ENCODE peak calls at places on chromosomes 2 and 18, in four cellular contexts. C is neuronal stem cell, H is H1, J is trophoblast cell. R is an unnamed sample.

GRCh38 chr18:28407681-28408080 is 230.8 kb upstream of the CDH2 start:
- DNase-seq in C (no peak), J (no peak), H (no peak), R (no peak)

GRCh38 chr2:199764273-199764800 is 86.7 kb downstream of the FTCDNL1 start:
- DNase-seq in H (no peak), C (no peak), J (peak), R (no peak)

GRCh38 chr2:109335586-109336266 is 206.7 kb downstream of the SH3RF3 start:
- DNase-seq in H (no peak), J (no peak), C (no peak), R (peak)

GRCh38 chr2:229572434-229573338 is 141.7 kb downstream of the DNER start:
- DNase-seq in H (no peak), C (no peak), J (peak), R (no peak)

GRCh38 chr2:217101972-217102371 is 242.1 kb upstream of the TNP1 start:
- DNase-seq in C (no peak), J (no peak), H (no peak), R (no peak)

GRCh38 chr2:12227941-12228608 is 481.6 kb downstream of the LPIN1 start:
- DNase-seq in J (peak), H (no peak), C (no peak), R (peak)

GRCh38 chr2:33184026-33184425 is 237.3 kb downstream of the LTBP1 start:
- DNase-seq in J (no peak), C (no peak), H (no peak), R (no peak)

GRCh38 chr2:186695081-186695756 is 1.4 kb downstream of the FAM171B start:
- DNase-seq in H (no peak), C (no peak), J (no peak), R (peak)

GRCh38 chr18:48931680-48932461 is 18.9 kb downstream of the SMAD7 start:
- DNase-seq in H (no peak), J (no peak), C (no peak), R (no peak)

GRCh38 chr2:109330056-109330455 is 201.1 kb downstream of the SH3RF3 start:
- DNase-seq in J (no peak), H (no peak), C (no peak), R (peak)

GRCh38 chr2:65343381-65343780 is 89.0 kb downstream of the SPRED2 start:
- DNase-seq in H (no peak), J (no peak), C (no peak), R (no peak)

GRCh38 chr2:20593072-20594034 is 57.5 kb downstream of the HS1BP3 start:
- DNase-seq in H (no peak), C (no peak), J (peak), R (peak)

GRCh38 chr2:27306657-27307544 is 1.3 kb downstream of the UCN start:
- DNase-seq in J (no peak), H (peak), C (no peak), R (no peak)

GRCh38 chr2:23712756-23713151 is 214.2 kb downstream of the ATAD2B start:
- DNase-seq in J (no peak), C (no peak), H (peak), R (no peak)

GRCh38 chr2:12073217-12073852 is 326.9 kb downstream of the LPIN1 start:
- DNase-seq in C (no peak), J (no peak), H (no peak), R (no peak)

GRCh38 chr2:24852431-24853020 is 59.3 kb downstream of the CENPO start:
- DNase-seq in H (no peak), C (no peak), J (no peak), R (no peak)

GRCh38 chr2:142880275-142880674 is 2.8 kb downstream of the KYNU start:
- DNase-seq in H (no peak), J (peak), C (no peak), R (peak)

GRCh38 chr2:10426726-10427567 is 21.2 kb downstream of the ODC1 start:
- DNase-seq in C (no peak), J (no peak), H (no peak), R (no peak)

GRCh38 chr2:230441188-230441897 is 25.3 kb downstream of the SP100 start:
- DNase-seq in C (no peak), H (no peak), J (no peak), R (peak)

GRCh38 chr2:189511210-189511609 is 69.4 kb downstream of the SLC40A1 start:
- DNase-seq in J (no peak), C (no peak), H (no peak), R (no peak)

GRCh38 chr2:109348645-109349554 is 219.9 kb downstream of the SH3RF3 start:
- DNase-seq in J (no peak), C (no peak), H (peak), R (no peak)

GRCh38 chr2:149715005-149715592 is 127.5 kb upstream of the MMADHC start:
- DNase-seq in H (peak), C (peak), J (peak), R (peak)

GRCh38 chr18:79763407-79763806 is 34.3 kb upstream of the KCNG2 start:
- DNase-seq in C (no peak), H (no peak), J (no peak), R (no peak)

GRCh38 chr2:164803772-164804466 is 37.7 kb downstream of the COBLL1 start:
- DNase-seq in H (no peak), C (no peak), J (peak), R (no peak)

GRCh38 chr2:126970583-126970982 is 71.9 kb downstream of the TEX51 start:
- DNase-seq in C (no peak), H (peak), J (no peak), R (no peak)

GRCh38 chr2:101474752-101475384 is at the start of gene RFX8:
- DNase-seq in C (no peak), J (peak), H (peak), R (peak)

GRCh38 chr18:12839057-12839525 is 44.9 kb downstream of the PTPN2 start:
- DNase-seq in H (no peak), J (no peak), C (no peak), R (peak)

GRCh38 chr2:18831916-18832510 is 242.6 kb upstream of the NT5C1B start:
- DNase-seq in J (peak), C (no peak), H (no peak), R (peak)

GRCh38 chr2:31415421-31415820 is 879 bp upstream of the XDH start:
- DNase-seq in J (no peak), H (no peak), C (no peak), R (no peak)

GRCh38 chr18:37019157-37019571 is 190.2 kb downstream of the KIAA1328 start:
- DNase-seq in H (peak), J (peak), C (no peak), R (peak)

GRCh38 chr2:233075141-233075965 is 15.2 kb downstream of the INPP5D start:
- DNase-seq in J (no peak), C (no peak), H (no peak), R (no peak)

GRCh38 chr18:69631281-69631680 is 230.6 kb downstream of the DOK6 start:
- DNase-seq in C (no peak), J (no peak), H (no peak), R (peak)

GRCh38 chr2:181738074-181738473 is 57.8 kb upstream of the NEUROD1 start:
- DNase-seq in H (no peak), C (no peak), J (peak), R (peak)

GRCh38 chr2:134375935-134376334 is 122.1 kb downstream of the MGAT5 start:
- DNase-seq in C (no peak), H (no peak), J (peak), R (peak)

GRCh38 chr2:134381141-134381540 is 127.3 kb downstream of the MGAT5 start:
- DNase-seq in C (no peak), H (no peak), J (peak), R (no peak)

GRCh38 chr2:134379293-134379692 is 125.4 kb downstream of the MGAT5 start:
- DNase-seq in C (no peak), J (peak), H (no peak), R (no peak)

GRCh38 chr2:134377730-134378129 is 123.9 kb downstream of the MGAT5 start:
- DNase-seq in J (peak), H (no peak), C (no peak), R (no peak)

GRCh38 chr2:134379722-134380121 is 125.8 kb downstream of the MGAT5 start:
- DNase-seq in H (no peak), C (no peak), J (peak), R (no peak)
- H2BK120ac ChIP-seq in H (no peak), C (no peak), J (no peak), R (no peak)

GRCh38 chr2:119678021-119678656 is 862 bp upstream of the TMEM177 start:
- DNase-seq in J (peak), H (no peak), C (no peak), R (no peak)

GRCh38 chr2:119681196-119681867 is 2.3 kb downstream of the TMEM177 start:
- DNase-seq in J (no peak), C (no peak), H (no peak), R (no peak)

GRCh38 chr2:119679526-119679837 is 481 bp downstream of the TMEM177 start:
- DNase-seq in C (no peak), H (no peak), J (no peak), R (peak)

GRCh38 chr2:119680457-119681195 is 1.6 kb downstream of the TMEM177 start:
- DNase-seq in J (no peak), C (no peak), H (no peak), R (no peak)

GRCh38 chr2:119679846-119680245 is 845 bp downstream of the TMEM177 start:
- DNase-seq in J (no peak), H (no peak), C (no peak), R (no peak)
- H3K4me3 ChIP-seq in J (no peak), H (peak), C (peak), R (peak)

GRCh38 chr2:237132799-237133198 is 47.1 kb downstream of the COPS8 start:
- DNase-seq in J (peak), C (no peak), H (peak), R (no peak)
- H2BK12ac ChIP-seq in J (no peak), C (no peak), H (no peak), R (no peak)

GRCh38 chr2:207224814-207225482 is 59.2 kb upstream of the KLF7 start:
- DNase-seq in J (no peak), C (no peak), H (no peak), R (no peak)
- H2BK120ac ChIP-seq in J (no peak), C (no peak), H (peak), R (no peak)

DNA sequence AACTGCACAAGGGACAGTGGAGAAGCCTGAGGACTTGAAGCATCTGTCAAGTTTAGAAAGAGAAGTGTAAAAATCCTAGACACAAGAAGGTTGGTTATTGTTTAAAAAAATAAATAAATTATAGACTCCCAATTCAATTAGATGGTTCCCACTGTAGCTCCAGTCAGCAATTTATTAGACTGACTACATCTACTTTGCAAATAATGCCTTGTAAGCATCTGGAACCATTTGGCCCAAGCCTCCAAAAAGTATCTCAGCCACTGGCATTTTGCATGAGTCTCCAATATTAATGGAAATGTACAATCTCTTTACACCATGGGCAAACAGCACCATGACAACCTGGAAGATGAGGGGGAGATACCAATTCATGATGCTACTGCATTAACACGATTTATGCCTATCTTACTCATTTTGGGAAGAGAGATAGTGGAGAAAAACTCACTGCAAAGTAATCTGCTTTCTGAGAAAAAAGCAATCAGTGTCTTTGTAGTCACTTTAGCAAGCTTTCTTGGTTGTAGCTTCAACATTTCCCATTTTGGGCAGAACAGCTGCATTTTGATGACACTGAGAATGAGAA is 2.8 kb downstream of the NYAP2 start:
- DNase-seq in C (no peak), J (no peak), H (no peak), R (no peak)
- H3K4me3 ChIP-seq in C (no peak), J (no peak), H (no peak), R (no peak)